ENCODE peak calls at places on chromosomes 13 and 19, in nine cellular contexts. L is DMS153; B is activated T-helper 1 cell treated with Interleukin-2 at 50 U/mL for 16 hours; P is naive B cell; X is Kasumi-1; G is cardiac fibroblast; C is hepatic stellate cell; E is activated T-cell treated with anti-CD3 and anti-CD28 coated beads, Interleukin-2, amount 50 U/mL, for 48 hours; Y is left lung. M is an unnamed sample.

GRCh38 chr19:18496167-18496979 is 25.5 kb downstream of the ELL start:
- DNase-seq in C (peak), P (no peak), Y (no peak), X (peak), L (no peak), G (peak), E (peak), B (peak), M (peak)

GRCh38 chr13:91269237-91269636 is 78.2 kb upstream of the MIR17HG start:
- DNase-seq in X (no peak), E (no peak), C (no peak), G (no peak), L (no peak), B (no peak), P (no peak), Y (no peak), M (no peak)

GRCh38 chr19:3285647-3286176 is 61.3 kb downstream of the CELF5 start:
- DNase-seq in Y (no peak), P (no peak), E (peak), X (no peak), G (no peak), L (no peak), C (peak), B (peak), M (no peak)

GRCh38 chr13:102017248-102017647 is 384.6 kb downstream of the FGF14 start:
- DNase-seq in E (no peak), C (no peak), X (no peak), Y (no peak), B (no peak), P (no peak), L (peak), G (no peak), M (no peak)

GRCh38 chr19:572891-573825 is 762 bp downstream of the BSG start:
- DNase-seq in C (peak), L (no peak), P (no peak), Y (peak), G (peak), B (no peak), E (peak), X (no peak), M (peak)

GRCh38 chr19:35154535-35155406 is at the start of gene FXYD5:
- DNase-seq in G (peak), C (peak), X (peak), E (peak), B (peak), L (no peak), P (peak), Y (peak), M (peak)

GRCh38 chr13:41544824-41545707 is 87.7 kb downstream of the RGCC start:
- DNase-seq in C (no peak), Y (no peak), L (no peak), P (no peak), G (peak), X (no peak), E (no peak), B (no peak), M (peak)

GRCh38 chr19:18373892-18374629 is 11.9 kb upstream of the GDF15 start:
- DNase-seq in G (peak), B (peak), E (peak), L (peak), P (no peak), X (peak), Y (peak), C (peak), M (peak)

GRCh38 chr19:4589579-4590410 is 30.3 kb upstream of the SEMA6B start:
- DNase-seq in E (no peak), X (peak), L (peak), P (no peak), B (no peak), G (no peak), Y (no peak), C (no peak), M (no peak)

GRCh38 chr13:28613562-28613961 is 45.4 kb upstream of the POMP start:
- DNase-seq in P (no peak), B (no peak), X (no peak), L (no peak), Y (no peak), G (no peak), E (no peak), C (no peak), M (no peak)

GRCh38 chr13:113472355-113473025 is 18.0 kb downstream of the DCUN1D2 start:
- DNase-seq in C (no peak), P (no peak), X (no peak), Y (no peak), B (no peak), G (no peak), E (no peak), L (no peak), M (no peak)

GRCh38 chr13:51425410-51426042 is 27.3 kb downstream of the INTS6 start:
- DNase-seq in Y (no peak), L (no peak), C (peak), P (no peak), G (peak), E (no peak), X (no peak), B (no peak), M (no peak)

GRCh38 chr19:43460362-43461016 is 4.9 kb downstream of the LYPD3 start:
- DNase-seq in C (no peak), L (no peak), P (no peak), B (no peak), X (no peak), E (no peak), Y (no peak), G (no peak), M (no peak)

GRCh38 chr19:2291185-2291751 is 9.3 kb upstream of the PEAK3 start:
- DNase-seq in C (no peak), E (no peak), X (no peak), G (no peak), L (no peak), Y (peak), P (no peak), B (no peak), M (no peak)

GRCh38 chr19:34490141-34490766 is 8.7 kb downstream of the WTIP start:
- DNase-seq in E (no peak), X (no peak), G (no peak), Y (peak), C (no peak), B (no peak), L (no peak), P (no peak), M (no peak)

GRCh38 chr13:72808917-72809500 is 27.1 kb downstream of the PIBF1 start:
- DNase-seq in E (no peak), C (peak), Y (no peak), B (no peak), L (no peak), X (peak), P (peak), G (peak), M (no peak)

GRCh38 chr19:10290876-10291553 is 1.3 kb downstream of the ICAM5 start:
- DNase-seq in P (no peak), Y (peak), X (peak), E (peak), C (peak), B (no peak), G (peak), L (no peak), M (no peak)

GRCh38 chr19:18832331-18833140 is 777 bp downstream of the UPF1 start:
- DNase-seq in Y (peak), E (peak), G (peak), B (no peak), P (peak), X (peak), C (peak), L (no peak), M (no peak)

GRCh38 chr13:108915634-108916497 is 286.5 kb downstream of the MYO16 start:
- DNase-seq in E (peak), P (no peak), L (peak), B (peak), G (peak), Y (peak), X (peak), C (peak), M (peak)

GRCh38 chr13:95756072-95756471 is 79.1 kb downstream of the DNAJC3 start:
- DNase-seq in P (no peak), Y (no peak), C (no peak), E (no peak), G (peak), L (no peak), B (no peak), X (no peak), M (no peak)

GRCh38 chr19:56637976-56638555 is 4.9 kb upstream of the SMIM17 start:
- DNase-seq in G (peak), Y (no peak), B (no peak), C (peak), L (no peak), X (peak), E (peak), P (peak), M (no peak)

GRCh38 chr19:50548191-50549058 is 19.8 kb downstream of the LRRC4B start:
- DNase-seq in B (no peak), X (no peak), Y (peak), L (no peak), G (no peak), E (no peak), P (no peak), C (no peak), M (no peak)

M was measured in RCC 7860.